ENCODE peak calls at places on chromosomes 7 and 10, in nine cellular contexts. M, W, Z, I, P, A, B, Y and X are unnamed samples.

GRCh38 chr10:53315709-53316108 is 543.1 kb upstream of the MBL2 start:
- DNase-seq in Y (no peak), Z (peak), I (no peak), M (no peak), W (no peak), P (no peak), A (no peak), B (no peak), X (no peak)

GRCh38 chr7:68748934-68749695 is 849.2 kb upstream of the AUTS2 start:
- DNase-seq in B (no peak), I (no peak), Y (no peak), A (no peak), P (no peak), M (no peak), Z (no peak), W (no peak), X (no peak)

GRCh38 chr7:98394377-98394836 is 6.5 kb downstream of the BAIAP2L1 start:
- DNase-seq in W (peak), B (no peak), A (no peak), Y (no peak), M (no peak), P (peak), I (no peak), Z (peak), X (no peak)

GRCh38 chr10:114624941-114625780 is 32.9 kb downstream of the ABLIM1 start:
- DNase-seq in Y (no peak), B (no peak), M (no peak), Z (peak), I (no peak), W (no peak), A (no peak), P (no peak), X (no peak)

GRCh38 chr7:95642173-95642572 is 45.9 kb upstream of the PDK4 start:
- DNase-seq in I (no peak), P (no peak), B (no peak), A (no peak), W (no peak), Z (no peak), Y (no peak), M (no peak), X (no peak)

GRCh38 chr10:35352508-35352907 is 16.2 kb downstream of the CCNY start:
- DNase-seq in W (no peak), P (no peak), Y (no peak), B (no peak), I (no peak), M (no peak), A (no peak), Z (no peak), X (no peak)

GRCh38 chr10:123722351-123722750 is 56.2 kb downstream of the GPR26 start:
- DNase-seq in I (no peak), W (no peak), B (no peak), Z (no peak), Y (no peak), A (no peak), M (no peak), P (no peak), X (peak)

GRCh38 chr7:75931676-75932075 is 16.7 kb downstream of the POR start:
- DNase-seq in P (no peak), W (no peak), Y (no peak), M (no peak), A (peak), I (no peak), Z (no peak), B (no peak), X (no peak)

GRCh38 chr7:5477723-5478531 is 54.3 kb upstream of the TNRC18 start:
- DNase-seq in Z (no peak), I (no peak), B (no peak), W (peak), M (no peak), Y (no peak), A (peak), P (no peak), X (no peak)
- TF ChIP-seq CTCF in Z (peak), I (no peak), B (peak), W (peak), M (peak), Y (no peak), A (peak), P (no peak), X (peak)

GRCh38 chr10:56823849-56824248 is 462.8 kb upstream of the ZWINT start:
- DNase-seq in W (no peak), I (no peak), B (peak), M (no peak), A (no peak), P (no peak), Y (no peak), Z (no peak), X (no peak)
- TF ChIP-seq CTCF in W (peak), I (no peak), B (peak), M (no peak), A (no peak), P (no peak), Y (no peak), Z (peak), X (no peak)

DNA sequence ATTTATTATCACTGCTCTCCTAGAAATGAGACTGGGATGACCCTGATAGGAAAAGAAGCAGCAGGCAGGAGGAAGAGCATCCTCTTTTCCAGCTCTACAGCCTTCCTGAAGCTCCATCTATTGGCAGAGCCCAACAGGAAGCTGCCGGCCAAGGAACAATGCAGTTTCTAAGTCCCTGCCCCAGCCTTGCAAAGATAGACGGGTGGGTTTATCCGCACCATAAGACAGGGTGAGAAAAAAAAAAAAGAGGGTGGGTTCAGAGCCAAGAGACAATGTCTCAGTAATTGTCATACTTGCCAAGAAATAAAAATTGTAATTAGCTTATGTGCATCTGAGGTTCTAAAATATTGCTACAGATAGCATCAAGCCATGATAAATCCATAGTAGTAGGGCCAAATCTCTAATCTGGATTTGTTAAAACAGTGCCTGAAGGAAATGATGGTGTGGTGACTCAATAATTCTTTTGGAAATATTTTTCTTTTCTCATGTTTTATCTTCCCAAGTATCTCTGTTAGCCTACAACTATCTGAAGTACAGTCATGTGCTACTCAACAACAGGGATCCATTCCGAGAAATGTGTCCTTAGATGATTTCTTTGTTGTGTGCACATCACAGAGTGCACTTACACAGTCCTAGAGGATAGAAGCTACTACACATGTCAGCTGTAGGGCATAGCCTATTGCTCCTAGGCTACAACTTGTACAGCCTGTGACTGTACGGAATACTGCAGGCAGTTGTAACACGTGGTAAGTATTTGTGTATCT is 242.9 kb upstream of the CXCL12 start:
- DNase-seq in A (no peak), M (no peak), Y (no peak), Z (peak), B (no peak), I (no peak), W (no peak), P (no peak), X (no peak)
- TF ChIP-seq CTCF in A (no peak), M (no peak), Y (no peak), Z (no peak), B (no peak), I (no peak), W (no peak), P (no peak), X (no peak)

GRCh38 chr10:119643306-119644214 is 7.6 kb upstream of the BAG3 start:
- DNase-seq in A (no peak), W (no peak), I (no peak), M (no peak), B (no peak), Z (peak), P (no peak), Y (no peak), X (no peak)
- TF ChIP-seq CTCF in A (no peak), W (peak), I (no peak), M (no peak), B (no peak), Z (no peak), P (no peak), Y (no peak), X (no peak)